ENCODE peak calls at places on chromosomes 5 and 9, in ten cellular contexts. K, R, H, U, O, B, X, E, W and Y are unnamed samples.

GRCh38 chr9:19232117-19232829 is 1.8 kb downstream of the DENND4C start:
- DNase-seq in U (peak; percentile 16), H (no peak), X (no peak), K (peak; percentile 16), B (peak; percentile 13), R (no peak), W (no peak), O (no peak), E (no peak), Y (no peak)

GRCh38 chr5:58406394-58406793 is 53.5 kb downstream of the PLK2 start:
- DNase-seq in U (no peak), E (no peak), O (no peak), K (no peak), X (no peak), B (no peak), R (no peak), W (no peak), H (peak; percentile 20), Y (no peak)

GRCh38 chr5:36357391-36357790 is 55.7 kb upstream of the RANBP3L start:
- DNase-seq in B (peak; percentile 66), H (peak; percentile 97), X (no peak), K (no peak), U (no peak), W (peak; percentile 80), O (peak; percentile 80), E (no peak), R (peak; percentile 81), Y (no peak)

GRCh38 chr9:73237140-73237539 is 85.5 kb downstream of the ANXA1 start:
- DNase-seq in U (no peak), W (no peak), E (no peak), X (no peak), B (no peak), R (no peak), H (no peak), K (no peak), O (no peak), Y (no peak)

GRCh38 chr5:143569213-143569663 is 165.8 kb upstream of the NR3C1 start:
- DNase-seq in X (no peak), R (peak; percentile 92), B (peak; percentile 78), H (peak; percentile 96), E (no peak), U (no peak), W (no peak), K (no peak), O (peak; percentile 97), Y (no peak)

GRCh38 chr9:108296056-108296455 is 559.7 kb downstream of the ACTL7B start:
- DNase-seq in E (no peak), W (peak; percentile 50), O (peak; percentile 89), K (no peak), X (no peak), U (no peak), H (peak; percentile 77), B (peak; percentile 82), R (no peak), Y (no peak)

GRCh38 chr5:131530706-131531331 is 104.2 kb downstream of the RAPGEF6 start:
- DNase-seq in R (no peak), W (no peak), H (peak; percentile 23), X (no peak), U (no peak), O (peak; percentile 10), K (no peak), B (no peak), E (no peak), Y (no peak)

GRCh38 chr9:127066775-127067111 is 55.7 kb downstream of the ANGPTL2 start:
- DNase-seq in K (no peak), X (no peak), W (no peak), R (peak; percentile 83), E (no peak), U (no peak), H (peak; percentile 45), B (peak; percentile 80), O (peak; percentile 77), Y (no peak)

DNA sequence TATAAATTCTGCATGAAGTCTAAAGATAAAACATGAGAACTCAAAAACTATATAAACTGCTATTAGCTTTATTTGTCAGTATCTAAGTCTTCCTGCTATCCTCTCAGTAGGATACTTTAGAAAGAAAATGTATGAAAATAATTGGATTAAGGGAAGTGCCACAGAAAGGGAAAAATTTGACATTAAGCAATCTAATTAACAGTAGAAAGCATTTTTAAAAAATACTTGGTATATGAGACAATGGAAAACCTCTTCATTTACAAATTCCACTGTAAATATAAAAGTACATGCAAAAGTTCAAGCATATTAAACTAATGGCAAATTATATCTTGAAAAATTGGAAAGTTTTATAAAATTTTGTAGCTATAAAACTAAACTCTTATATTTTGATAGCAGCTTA is 518.6 kb upstream of the NUDT12 start:
- DNase-seq in R (no peak), W (no peak), X (no peak), B (no peak), H (no peak), U (no peak), E (no peak), O (no peak), K (no peak), Y (no peak)
- H3K4me3 ChIP-seq in R (no peak overlapping the region), W (no peak overlapping the region), X (no peak overlapping the region), B (no peak overlapping the region), H (no peak overlapping the region), U (no peak overlapping the region), E (no peak overlapping the region), O (no peak overlapping the region), K (peak overlapping the region; percentile 46), Y (no peak overlapping the region)

GRCh38 chr9:6049798-6050197 is 34.4 kb upstream of the RANBP6 start:
- DNase-seq in U (peak; percentile 53), B (no peak), H (no peak), K (peak; percentile 54), X (no peak), O (peak; percentile 25), R (peak; percentile 10), W (no peak), E (no peak), Y (no peak)

GRCh38 chr9:6052520-6052919 is 37.1 kb upstream of the RANBP6 start:
- DNase-seq in K (no peak), H (no peak), B (no peak), O (no peak), E (no peak), W (no peak), U (peak; percentile 13), X (no peak), R (no peak), Y (no peak)

GRCh38 chr9:6051511-6051950 is 36.1 kb upstream of the RANBP6 start:
- DNase-seq in O (no peak), E (no peak), X (no peak), B (no peak), H (no peak), U (peak; percentile 73), K (no peak), R (no peak), W (no peak), Y (no peak)

GRCh38 chr9:6054280-6055099 is 39.1 kb upstream of the RANBP6 start:
- DNase-seq in K (peak; percentile 79), U (peak; percentile 78), E (peak; percentile 89), X (no peak), R (peak; percentile 86), O (peak; percentile 73), W (peak; percentile 10), B (peak; percentile 79), H (peak; percentile 56), Y (peak; percentile 44)

DNA sequence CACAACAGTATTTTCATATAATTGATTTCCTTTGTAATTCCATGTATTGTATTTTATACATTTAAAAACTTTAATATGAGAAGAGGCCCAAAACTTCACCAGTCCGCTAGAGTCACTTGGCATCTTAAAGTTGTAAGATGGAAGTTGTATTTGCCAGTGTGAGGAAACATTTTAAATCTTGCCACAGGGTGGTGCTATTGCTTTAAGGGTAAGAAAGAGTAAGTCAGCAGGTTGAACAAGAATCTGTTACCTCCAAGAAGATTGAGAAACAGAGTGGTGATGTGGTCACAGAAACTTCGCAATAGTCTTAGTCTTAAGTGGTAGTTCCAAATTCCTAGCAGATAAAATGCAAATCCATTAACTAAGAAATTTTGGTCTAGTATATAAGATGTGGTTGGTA is 39.8 kb upstream of the RANBP6 start:
- DNase-seq in O (peak; percentile 96), W (peak; percentile 61), B (peak; percentile 99), U (peak; percentile 77), K (peak; percentile 77), X (no peak), E (peak; percentile 80), R (peak; percentile 98), H (peak; percentile 85), Y (no peak)
- TF ChIP-seq CTCF in O (peak; percentile 71), W (peak; percentile 24), B (peak; percentile 65), U (peak; percentile 81), K (peak; percentile 49), X (peak; percentile 70), E (peak; percentile 69), R (peak; percentile 54), H (peak; percentile 62), Y (peak; percentile 43)

GRCh38 chr5:147455321-147455720 is 54.5 kb downstream of the DPYSL3 start:
- DNase-seq in O (peak; percentile 94), H (peak; percentile 90), K (no peak), U (peak; percentile 9), W (no peak), B (peak; percentile 99), E (peak; percentile 61), R (peak; percentile 97), X (no peak), Y (no peak)
- H3K4me3 ChIP-seq in O (no peak overlapping the region), H (no peak overlapping the region), K (no peak overlapping the region), U (no peak overlapping the region), W (no peak overlapping the region), B (peak overlapping the region; percentile 50), E (peak overlapping the region; percentile 97), R (no peak overlapping the region), X (peak overlapping the region; percentile 73), Y (no peak overlapping the region)

GRCh38 chr5:128674837-128675446 is 136.9 kb upstream of the FBN2 start:
- DNase-seq in B (peak; percentile 57), U (peak; percentile 36), X (no peak), K (peak; percentile 38), H (peak; percentile 11), R (peak; percentile 61), O (peak; percentile 63), E (peak; percentile 50), W (no peak), Y (no peak)

GRCh38 chr5:128671861-128672414 is 133.9 kb upstream of the FBN2 start:
- DNase-seq in K (no peak), B (peak; percentile 39), U (no peak), R (no peak), W (no peak), H (peak; percentile 9), E (no peak), X (no peak), O (peak; percentile 59), Y (no peak)

GRCh38 chr5:128673970-128674369 is 135.9 kb upstream of the FBN2 start:
- DNase-seq in E (peak; percentile 77), O (no peak), H (no peak), W (no peak), U (no peak), K (no peak), R (no peak), B (no peak), X (no peak), Y (no peak)

GRCh38 chr5:128673411-128673957 is 135.4 kb upstream of the FBN2 start:
- DNase-seq in W (no peak), U (no peak), O (peak; percentile 10), H (no peak), B (peak; percentile 5), R (no peak), K (no peak), E (no peak), X (no peak), Y (no peak)

DNA sequence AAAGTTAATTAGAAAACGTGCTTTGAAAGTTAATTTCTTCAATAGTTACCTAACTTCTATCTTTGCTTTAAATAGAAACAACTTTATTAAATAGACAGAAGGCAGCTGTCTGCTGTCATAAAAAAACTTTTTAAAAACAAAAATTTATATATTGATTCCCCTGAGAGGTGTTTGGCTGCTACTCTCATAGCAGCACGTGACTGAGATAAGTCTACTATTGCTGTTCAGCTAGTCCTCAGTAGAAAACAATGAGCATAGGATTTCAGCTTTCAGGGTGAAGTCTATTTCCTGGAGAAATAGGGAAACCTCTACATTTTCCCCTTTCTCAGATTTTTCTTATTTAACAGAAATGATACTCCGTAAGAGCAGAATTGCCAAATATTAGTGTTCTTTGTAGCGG is 135.0 kb upstream of the FBN2 start:
- DNase-seq in U (no peak), E (no peak), H (no peak), W (no peak), K (no peak), B (peak; percentile 26), O (no peak), R (peak; percentile 56), X (no peak), Y (no peak)
- TF ChIP-seq CTCF in U (no peak), E (no peak), H (no peak), W (no peak), K (no peak), B (no peak), O (no peak), R (no peak), X (no peak), Y (no peak)